ENCODE peak calls at places on chromosomes 4 and X, in ten cellular contexts. One of them, this sample, is unnamed.

GRCh38 chr4:8506373-8507250 is 66.0 kb downstream of the TRMT44 start:
- DNase-seq in mucosa of descending colon: peak; percentile 27
- DNase-seq in SK-N-SH: no peak
- DNase-seq in thyroid gland: peak; percentile 76
- DNase-seq in astrocyte: peak; percentile 68
- DNase-seq in B cell: no peak
- DNase-seq in uterus: peak; percentile 65
- DNase-seq in epithelial cell of proximal tubule: no peak
- DNase-seq in choroid plexus epithelial cell: peak; percentile 90
- DNase-seq in upper lobe of right lung: no peak
- DNase-seq in this sample: no peak

GRCh38 chrX:39874202-39874816 is 223.4 kb downstream of the BCOR start:
- DNase-seq in mucosa of descending colon: no peak
- DNase-seq in SK-N-SH: no peak
- DNase-seq in thyroid gland: no peak
- DNase-seq in astrocyte: no peak
- DNase-seq in B cell: no peak
- DNase-seq in uterus: no peak
- DNase-seq in epithelial cell of proximal tubule: no peak
- DNase-seq in choroid plexus epithelial cell: no peak
- DNase-seq in upper lobe of right lung: no peak
- DNase-seq in this sample: no peak

GRCh38 chr4:23956601-23957364 is 66.9 kb upstream of the PPARGC1A start:
- DNase-seq in mucosa of descending colon: no peak
- DNase-seq in SK-N-SH: no peak
- DNase-seq in thyroid gland: no peak
- DNase-seq in astrocyte: no peak
- DNase-seq in B cell: no peak
- DNase-seq in uterus: no peak
- DNase-seq in epithelial cell of proximal tubule: no peak
- DNase-seq in choroid plexus epithelial cell: no peak
- DNase-seq in upper lobe of right lung: no peak
- DNase-seq in this sample: no peak

GRCh38 chr4:26692014-26692726 is 108.3 kb downstream of the TBC1D19 start:
- DNase-seq in mucosa of descending colon: no peak
- DNase-seq in SK-N-SH: no peak
- DNase-seq in thyroid gland: no peak
- DNase-seq in astrocyte: no peak
- DNase-seq in B cell: no peak
- DNase-seq in uterus: no peak
- DNase-seq in epithelial cell of proximal tubule: no peak
- DNase-seq in choroid plexus epithelial cell: no peak
- DNase-seq in upper lobe of right lung: no peak
- DNase-seq in this sample: peak; percentile 51

GRCh38 chrX:118675966-118676349 is 51.4 kb upstream of the IL13RA1 start:
- DNase-seq in mucosa of descending colon: no peak
- DNase-seq in SK-N-SH: no peak
- DNase-seq in thyroid gland: no peak
- DNase-seq in astrocyte: no peak
- DNase-seq in B cell: no peak
- DNase-seq in uterus: no peak
- DNase-seq in epithelial cell of proximal tubule: no peak
- DNase-seq in choroid plexus epithelial cell: no peak
- DNase-seq in upper lobe of right lung: no peak
- DNase-seq in this sample: no peak

GRCh38 chr4:128802680-128803628 is 6.5 kb upstream of the JADE1 start:
- DNase-seq in mucosa of descending colon: no peak
- DNase-seq in SK-N-SH: no peak
- DNase-seq in thyroid gland: no peak
- DNase-seq in astrocyte: no peak
- DNase-seq in B cell: no peak
- DNase-seq in uterus: no peak
- DNase-seq in epithelial cell of proximal tubule: no peak
- DNase-seq in choroid plexus epithelial cell: no peak
- DNase-seq in upper lobe of right lung: no peak
- DNase-seq in this sample: no peak

GRCh38 chr4:38832206-38832605 is 24.4 kb downstream of the TLR6 start:
- DNase-seq in mucosa of descending colon: no peak
- DNase-seq in SK-N-SH: no peak
- DNase-seq in thyroid gland: no peak
- DNase-seq in astrocyte: no peak
- DNase-seq in B cell: no peak
- DNase-seq in uterus: no peak
- DNase-seq in epithelial cell of proximal tubule: no peak
- DNase-seq in choroid plexus epithelial cell: no peak
- DNase-seq in upper lobe of right lung: no peak
- DNase-seq in this sample: no peak

GRCh38 chrX:15854080-15854655 is 445 bp downstream of the AP1S2 start:
- DNase-seq in mucosa of descending colon: peak; percentile 51
- DNase-seq in SK-N-SH: peak; percentile 85
- DNase-seq in thyroid gland: peak; percentile 61
- DNase-seq in astrocyte: no peak
- DNase-seq in B cell: peak; percentile 62
- DNase-seq in uterus: peak; percentile 55
- DNase-seq in epithelial cell of proximal tubule: no peak
- DNase-seq in choroid plexus epithelial cell: no peak
- DNase-seq in upper lobe of right lung: peak; percentile 78
- DNase-seq in this sample: peak; percentile 39

GRCh38 chrX:106306391-106306947 is 138.4 kb downstream of the PWWP3B start:
- DNase-seq in mucosa of descending colon: no peak
- DNase-seq in SK-N-SH: no peak
- DNase-seq in thyroid gland: no peak
- DNase-seq in astrocyte: no peak
- DNase-seq in B cell: no peak
- DNase-seq in uterus: no peak
- DNase-seq in epithelial cell of proximal tubule: no peak
- DNase-seq in choroid plexus epithelial cell: no peak
- DNase-seq in upper lobe of right lung: no peak
- DNase-seq in this sample: no peak

GRCh38 chr4:33054656-33055055 is 2334.5 kb downstream of the PCDH7 start:
- DNase-seq in mucosa of descending colon: no peak
- DNase-seq in SK-N-SH: no peak
- DNase-seq in thyroid gland: no peak
- DNase-seq in astrocyte: no peak
- DNase-seq in B cell: no peak
- DNase-seq in uterus: no peak
- DNase-seq in epithelial cell of proximal tubule: no peak
- DNase-seq in choroid plexus epithelial cell: no peak
- DNase-seq in upper lobe of right lung: no peak
- DNase-seq in this sample: no peak

GRCh38 chrX:35699642-35700041 is 98.5 kb upstream of the MAGEB16 start:
- DNase-seq in mucosa of descending colon: no peak
- DNase-seq in SK-N-SH: no peak
- DNase-seq in thyroid gland: no peak
- DNase-seq in astrocyte: no peak
- DNase-seq in B cell: no peak
- DNase-seq in uterus: no peak
- DNase-seq in epithelial cell of proximal tubule: no peak
- DNase-seq in choroid plexus epithelial cell: no peak
- DNase-seq in upper lobe of right lung: no peak
- DNase-seq in this sample: no peak

DNA sequence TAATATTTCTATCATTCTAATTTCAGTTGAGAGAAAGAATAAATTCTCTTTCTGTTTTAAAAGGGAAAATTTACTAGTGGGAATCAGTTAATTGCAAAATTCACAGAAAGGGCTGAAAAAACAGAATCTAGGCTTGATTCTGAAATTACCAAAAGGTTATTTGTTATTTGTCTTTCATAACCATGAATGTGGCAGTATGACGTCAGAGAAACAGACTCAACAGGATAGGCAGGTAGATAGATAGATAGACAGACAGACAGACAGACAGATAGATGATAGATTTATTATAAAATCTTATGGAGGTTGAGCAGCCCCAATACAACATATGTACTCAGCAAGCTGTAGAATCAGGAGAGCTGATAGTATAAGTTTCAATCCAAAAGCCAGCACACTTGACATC is 311.0 kb downstream of the ADAM29 start:
- DNase-seq in mucosa of descending colon: no peak
- DNase-seq in SK-N-SH: no peak
- DNase-seq in thyroid gland: no peak
- DNase-seq in astrocyte: no peak
- DNase-seq in B cell: no peak
- DNase-seq in uterus: no peak
- DNase-seq in epithelial cell of proximal tubule: no peak
- DNase-seq in choroid plexus epithelial cell: no peak
- DNase-seq in upper lobe of right lung: no peak
- DNase-seq in this sample: no peak
- TF ChIP-seq CTCF in mucosa of descending colon: no peak
- TF ChIP-seq CTCF in SK-N-SH: no peak
- TF ChIP-seq CTCF in thyroid gland: no peak
- TF ChIP-seq CTCF in astrocyte: no peak
- TF ChIP-seq CTCF in B cell: no peak
- TF ChIP-seq CTCF in uterus: no peak
- TF ChIP-seq CTCF in epithelial cell of proximal tubule: no peak
- TF ChIP-seq CTCF in choroid plexus epithelial cell: no peak
- TF ChIP-seq CTCF in upper lobe of right lung: no peak
- TF ChIP-seq CTCF in this sample: no peak

DNA sequence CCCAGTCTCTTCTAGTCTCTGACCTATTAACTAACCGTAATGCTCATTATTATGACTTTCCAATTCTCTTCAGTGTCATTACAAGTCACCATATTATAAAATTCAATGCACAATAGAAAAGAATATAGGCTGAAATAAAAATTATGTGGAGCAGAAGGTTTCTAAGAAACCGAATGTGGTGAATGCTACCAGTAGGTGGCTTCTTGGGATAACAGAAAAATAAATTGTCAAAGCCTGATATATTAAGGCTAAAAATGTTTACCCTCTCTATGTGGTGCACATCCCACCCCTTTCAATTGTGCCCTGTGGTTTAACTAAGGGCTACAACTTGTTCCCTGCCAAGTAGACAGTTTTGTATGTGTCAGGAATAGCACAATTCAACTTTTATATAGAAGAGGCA is 624.6 kb upstream of the TECRL start:
- DNase-seq in mucosa of descending colon: no peak
- DNase-seq in SK-N-SH: no peak
- DNase-seq in thyroid gland: no peak
- DNase-seq in astrocyte: peak; percentile 5
- DNase-seq in B cell: no peak
- DNase-seq in uterus: no peak
- DNase-seq in epithelial cell of proximal tubule: no peak
- DNase-seq in choroid plexus epithelial cell: peak; percentile 9
- DNase-seq in upper lobe of right lung: no peak
- DNase-seq in this sample: peak; percentile 12
- TF ChIP-seq CTCF in mucosa of descending colon: no peak
- TF ChIP-seq CTCF in SK-N-SH: peak; percentile 22
- TF ChIP-seq CTCF in thyroid gland: no peak
- TF ChIP-seq CTCF in astrocyte: peak; percentile 39
- TF ChIP-seq CTCF in B cell: no peak
- TF ChIP-seq CTCF in uterus: no peak
- TF ChIP-seq CTCF in epithelial cell of proximal tubule: peak; percentile 33
- TF ChIP-seq CTCF in choroid plexus epithelial cell: peak; percentile 27
- TF ChIP-seq CTCF in upper lobe of right lung: no peak
- TF ChIP-seq CTCF in this sample: no peak

GRCh38 chr4:154741131-154741530 is 2.7 kb upstream of the LRAT start:
- DNase-seq in mucosa of descending colon: no peak
- DNase-seq in SK-N-SH: no peak
- DNase-seq in thyroid gland: no peak
- DNase-seq in astrocyte: no peak
- DNase-seq in B cell: no peak
- DNase-seq in uterus: no peak
- DNase-seq in epithelial cell of proximal tubule: no peak
- DNase-seq in choroid plexus epithelial cell: no peak
- DNase-seq in upper lobe of right lung: no peak
- DNase-seq in this sample: no peak

GRCh38 chr4:154740462-154740861 is 3.3 kb upstream of the LRAT start:
- DNase-seq in mucosa of descending colon: no peak
- DNase-seq in SK-N-SH: no peak
- DNase-seq in thyroid gland: no peak
- DNase-seq in astrocyte: no peak
- DNase-seq in B cell: no peak
- DNase-seq in uterus: no peak
- DNase-seq in epithelial cell of proximal tubule: no peak
- DNase-seq in choroid plexus epithelial cell: no peak
- DNase-seq in upper lobe of right lung: no peak
- DNase-seq in this sample: no peak

GRCh38 chr4:154741877-154742851 is 1.6 kb upstream of the LRAT start:
- DNase-seq in mucosa of descending colon: no peak
- DNase-seq in SK-N-SH: peak; percentile 30
- DNase-seq in thyroid gland: peak; percentile 57
- DNase-seq in astrocyte: peak; percentile 6
- DNase-seq in B cell: no peak
- DNase-seq in uterus: no peak
- DNase-seq in epithelial cell of proximal tubule: no peak
- DNase-seq in choroid plexus epithelial cell: no peak
- DNase-seq in upper lobe of right lung: no peak
- DNase-seq in this sample: no peak

GRCh38 chr4:154744341-154744948 is 645 bp downstream of the LRAT start:
- DNase-seq in mucosa of descending colon: no peak
- DNase-seq in SK-N-SH: no peak
- DNase-seq in thyroid gland: peak; percentile 31
- DNase-seq in astrocyte: no peak
- DNase-seq in B cell: no peak
- DNase-seq in uterus: no peak
- DNase-seq in epithelial cell of proximal tubule: no peak
- DNase-seq in choroid plexus epithelial cell: no peak
- DNase-seq in upper lobe of right lung: no peak
- DNase-seq in this sample: no peak

GRCh38 chr4:154743683-154744340 is at the start of gene LRAT:
- DNase-seq in mucosa of descending colon: peak; percentile 85
- DNase-seq in SK-N-SH: peak; percentile 68
- DNase-seq in thyroid gland: peak; percentile 88
- DNase-seq in astrocyte: no peak
- DNase-seq in B cell: no peak
- DNase-seq in uterus: no peak
- DNase-seq in epithelial cell of proximal tubule: no peak
- DNase-seq in choroid plexus epithelial cell: no peak
- DNase-seq in upper lobe of right lung: peak; percentile 88
- DNase-seq in this sample: peak; percentile 77
- TF ChIP-seq CTCF in mucosa of descending colon: no peak
- TF ChIP-seq CTCF in SK-N-SH: no peak
- TF ChIP-seq CTCF in thyroid gland: peak; percentile 77
- TF ChIP-seq CTCF in astrocyte: no peak
- TF ChIP-seq CTCF in B cell: no peak
- TF ChIP-seq CTCF in uterus: no peak
- TF ChIP-seq CTCF in epithelial cell of proximal tubule: no peak
- TF ChIP-seq CTCF in choroid plexus epithelial cell: no peak
- TF ChIP-seq CTCF in upper lobe of right lung: peak; percentile 23
- TF ChIP-seq CTCF in this sample: peak; percentile 19

GRCh38 chrX:57285001-57285400 is 1.5 kb upstream of the FAAH2 start:
- DNase-seq in mucosa of descending colon: no peak
- DNase-seq in SK-N-SH: no peak
- DNase-seq in thyroid gland: no peak
- DNase-seq in astrocyte: no peak
- DNase-seq in B cell: no peak
- DNase-seq in uterus: no peak
- DNase-seq in epithelial cell of proximal tubule: no peak
- DNase-seq in choroid plexus epithelial cell: no peak
- DNase-seq in upper lobe of right lung: no peak
- DNase-seq in this sample: no peak

GRCh38 chrX:57289089-57289488 is 2.6 kb downstream of the FAAH2 start:
- DNase-seq in mucosa of descending colon: no peak
- DNase-seq in SK-N-SH: no peak
- DNase-seq in thyroid gland: no peak
- DNase-seq in astrocyte: no peak
- DNase-seq in B cell: no peak
- DNase-seq in uterus: no peak
- DNase-seq in epithelial cell of proximal tubule: no peak
- DNase-seq in choroid plexus epithelial cell: no peak
- DNase-seq in upper lobe of right lung: no peak
- DNase-seq in this sample: peak; percentile 3

GRCh38 chrX:57282568-57282967 is 3.9 kb upstream of the FAAH2 start:
- DNase-seq in mucosa of descending colon: no peak
- DNase-seq in SK-N-SH: no peak
- DNase-seq in thyroid gland: no peak
- DNase-seq in astrocyte: no peak
- DNase-seq in B cell: no peak
- DNase-seq in uterus: no peak
- DNase-seq in epithelial cell of proximal tubule: no peak
- DNase-seq in choroid plexus epithelial cell: no peak
- DNase-seq in upper lobe of right lung: no peak
- DNase-seq in this sample: peak; percentile 13

GRCh38 chrX:57286507-57287251 is at the start of gene FAAH2:
- DNase-seq in mucosa of descending colon: peak; percentile 81
- DNase-seq in SK-N-SH: no peak
- DNase-seq in thyroid gland: peak; percentile 75
- DNase-seq in astrocyte: no peak
- DNase-seq in B cell: peak; percentile 49
- DNase-seq in uterus: no peak
- DNase-seq in epithelial cell of proximal tubule: peak; percentile 68
- DNase-seq in choroid plexus epithelial cell: no peak
- DNase-seq in upper lobe of right lung: peak; percentile 85
- DNase-seq in this sample: peak; percentile 89
- TF ChIP-seq CTCF in mucosa of descending colon: no peak
- TF ChIP-seq CTCF in SK-N-SH: no peak
- TF ChIP-seq CTCF in thyroid gland: no peak
- TF ChIP-seq CTCF in astrocyte: no peak
- TF ChIP-seq CTCF in B cell: no peak
- TF ChIP-seq CTCF in uterus: no peak
- TF ChIP-seq CTCF in epithelial cell of proximal tubule: peak; percentile 27
- TF ChIP-seq CTCF in choroid plexus epithelial cell: no peak
- TF ChIP-seq CTCF in upper lobe of right lung: no peak
- TF ChIP-seq CTCF in this sample: no peak

This sample was measured in MCF 10A.